ENCODE peak calls at places on chromosomes 11 and 22, in nine cellular contexts. H, R, W, F, G, M, U, K and C are unnamed samples. For H3K9me3, the result is how much of the 10 kb centered on the place peaks cover.

GRCh38 chr11:114108501-114109205 is 49.1 kb downstream of the ZBTB16 start:
- DNase-seq in M (peak), U (no peak), F (no peak), R (no peak), H (no peak), K (no peak), G (no peak), W (no peak), C (no peak)

GRCh38 chr22:23524226-23524625 is 55.9 kb downstream of the IGLL1 start:
- DNase-seq in K (no peak), G (no peak), R (no peak), W (no peak), U (no peak), M (no peak), F (no peak), H (no peak), C (no peak)

GRCh38 chr11:75413864-75414263 is 14.5 kb downstream of the RPS3 start:
- DNase-seq in W (no peak), K (no peak), G (no peak), U (no peak), M (no peak), R (no peak), F (no peak), H (no peak), C (no peak)

GRCh38 chr11:133827556-133827955 is 17.8 kb downstream of the SPATA19 start:
- DNase-seq in K (no peak), R (no peak), H (no peak), G (no peak), M (no peak), W (no peak), F (no peak), U (no peak), C (no peak)

GRCh38 chr22:18000441-18001039 is 23.8 kb downstream of the MICAL3 start:
- DNase-seq in R (peak), U (no peak), W (no peak), G (no peak), K (no peak), F (peak), H (peak), M (peak), C (no peak)

GRCh38 chr11:71453911-71454304 is 905 bp downstream of the NADSYN1 start:
- DNase-seq in M (no peak), W (no peak), F (no peak), U (no peak), R (no peak), K (no peak), H (no peak), G (no peak), C (no peak)

GRCh38 chr22:27726726-27727449 is 74.7 kb downstream of the MN1 start:
- DNase-seq in K (peak), F (peak), R (peak), W (no peak), U (no peak), M (peak), H (peak), G (peak), C (peak)

GRCh38 chr22:33000342-33001280 is 57.6 kb downstream of the SYN3 start:
- DNase-seq in M (peak), H (peak), W (peak), K (peak), R (peak), G (peak), F (peak), U (no peak), C (no peak)

GRCh38 chr22:31323578-31324550 is 22.3 kb downstream of the PATZ1 start:
- DNase-seq in W (no peak), R (no peak), M (no peak), K (no peak), U (no peak), H (no peak), G (no peak), F (no peak), C (no peak)

DNA sequence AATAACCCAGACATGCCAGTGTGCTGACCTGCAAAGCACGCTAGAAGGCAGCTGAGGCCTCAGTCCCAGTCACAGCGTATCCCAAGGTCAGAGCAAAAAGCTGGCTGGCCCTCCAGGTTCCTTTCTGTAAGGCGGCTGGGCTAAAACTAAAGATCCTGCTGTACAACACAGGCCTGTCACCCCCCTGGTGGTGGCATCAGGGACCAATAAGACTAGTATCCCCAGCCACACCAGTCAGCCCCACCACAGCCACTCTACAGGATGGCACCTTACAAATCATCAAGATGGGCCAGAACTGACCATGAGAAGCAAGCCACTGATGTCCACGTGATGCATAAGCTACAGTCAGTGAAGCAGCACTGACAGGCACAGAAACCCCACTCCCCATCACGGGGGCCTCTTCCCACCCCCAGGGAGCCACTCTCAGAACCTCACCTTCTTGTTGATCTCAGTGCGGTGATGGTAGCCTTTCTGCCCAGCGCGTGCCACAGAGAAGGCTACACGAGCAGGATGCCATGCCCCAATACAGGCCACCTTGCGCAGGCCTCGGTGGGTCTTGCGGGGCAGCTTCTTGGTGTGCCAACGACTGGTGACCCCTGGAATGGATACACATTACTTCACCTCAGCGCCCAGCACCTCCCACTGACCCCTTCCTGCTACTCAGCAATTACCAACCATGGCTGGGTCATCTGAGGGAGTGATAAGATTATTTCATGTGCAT is 5.0 kb downstream of the RPL3 start:
- DNase-seq in W (no peak), R (no peak), M (no peak), K (no peak), U (no peak), H (no peak), F (no peak), G (no peak), C (no peak)
- TF ChIP-seq POLR2A in W (no peak), R (no peak), M (no peak), K (peak), U (no peak), H (no peak), F (no peak), G (no peak), C (no peak)

DNA sequence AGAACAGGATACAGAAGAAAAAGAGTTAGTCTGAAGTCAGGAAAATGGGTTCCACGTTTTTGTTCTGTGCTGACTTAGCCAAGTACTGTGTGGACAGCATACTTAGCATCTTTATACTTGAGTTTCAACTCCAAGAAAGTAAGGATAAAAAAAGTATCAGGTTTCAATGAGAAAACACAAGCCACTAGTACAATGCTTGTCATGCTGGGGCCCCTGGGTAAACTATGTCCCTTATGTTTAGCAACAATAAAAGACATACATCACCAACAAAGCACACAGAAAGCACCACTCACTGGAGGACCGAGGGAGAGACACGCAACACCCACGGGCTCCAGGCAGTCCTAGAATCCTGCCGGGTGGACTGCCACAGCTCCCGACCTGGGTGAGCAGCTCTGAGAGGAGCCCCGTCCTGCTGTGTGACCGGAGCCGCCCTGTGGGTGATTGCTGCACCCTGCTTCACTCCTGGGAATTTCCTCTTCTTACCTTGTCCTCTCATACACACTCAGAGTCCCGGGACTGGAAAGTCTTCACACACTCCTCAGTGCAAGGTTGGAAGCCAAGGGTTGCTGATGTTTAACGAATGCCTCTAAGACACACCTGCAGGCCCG is 890.5 kb downstream of the BRD1 start:
- DNase-seq in W (no peak), F (no peak), H (no peak), G (no peak), R (no peak), M (peak), K (no peak), U (no peak), C (no peak)
- H3K9me3 ChIP-seq in W (under half), F (under half), H (under half), G (under half), R (under half), M (under half), K (under half), U (under half), C (under half)

GRCh38 chr11:15146271-15147003 is 31.7 kb downstream of the INSC start:
- DNase-seq in G (no peak), K (peak), H (peak), U (no peak), M (no peak), W (no peak), F (no peak), R (no peak), C (no peak)

GRCh38 chr11:15145151-15145550 is 30.4 kb downstream of the INSC start:
- DNase-seq in F (no peak), G (no peak), R (no peak), M (no peak), H (no peak), W (no peak), K (no peak), U (no peak), C (no peak)

GRCh38 chr11:15143855-15144254 is 29.1 kb downstream of the INSC start:
- DNase-seq in M (no peak), G (no peak), H (no peak), R (no peak), W (no peak), U (no peak), K (no peak), F (no peak), C (no peak)

GRCh38 chr11:15148181-15148580 is 33.5 kb downstream of the INSC start:
- DNase-seq in F (no peak), M (no peak), G (no peak), H (peak), W (no peak), K (peak), R (no peak), U (no peak), C (no peak)

DNA sequence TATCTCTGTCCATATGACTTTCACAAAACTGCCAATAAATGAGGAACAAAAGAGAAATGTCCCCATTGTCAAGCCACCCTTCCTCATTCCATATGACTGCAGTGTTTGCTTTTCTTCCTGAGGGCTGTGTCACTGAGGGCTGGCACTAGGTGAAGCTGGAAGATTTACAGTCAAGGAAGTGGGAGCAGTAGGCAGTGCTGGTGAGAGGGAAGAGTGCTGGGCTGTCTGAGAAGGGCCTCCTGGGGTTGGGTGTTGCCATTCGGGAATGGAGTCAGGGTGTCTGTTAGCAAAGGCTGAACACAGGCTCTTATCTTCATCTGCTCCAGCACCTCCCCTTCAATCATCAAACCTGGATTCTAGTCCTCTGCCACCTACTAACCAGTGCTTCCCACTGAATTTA is 30.9 kb downstream of the INSC start:
- DNase-seq in M (no peak), H (no peak), R (no peak), F (no peak), U (no peak), W (no peak), G (no peak), K (no peak), C (no peak)
- H3K4me3 ChIP-seq in M (no peak), H (no peak), R (no peak), F (no peak), U (no peak), W (no peak), G (no peak), K (no peak), C (no peak)

DNA sequence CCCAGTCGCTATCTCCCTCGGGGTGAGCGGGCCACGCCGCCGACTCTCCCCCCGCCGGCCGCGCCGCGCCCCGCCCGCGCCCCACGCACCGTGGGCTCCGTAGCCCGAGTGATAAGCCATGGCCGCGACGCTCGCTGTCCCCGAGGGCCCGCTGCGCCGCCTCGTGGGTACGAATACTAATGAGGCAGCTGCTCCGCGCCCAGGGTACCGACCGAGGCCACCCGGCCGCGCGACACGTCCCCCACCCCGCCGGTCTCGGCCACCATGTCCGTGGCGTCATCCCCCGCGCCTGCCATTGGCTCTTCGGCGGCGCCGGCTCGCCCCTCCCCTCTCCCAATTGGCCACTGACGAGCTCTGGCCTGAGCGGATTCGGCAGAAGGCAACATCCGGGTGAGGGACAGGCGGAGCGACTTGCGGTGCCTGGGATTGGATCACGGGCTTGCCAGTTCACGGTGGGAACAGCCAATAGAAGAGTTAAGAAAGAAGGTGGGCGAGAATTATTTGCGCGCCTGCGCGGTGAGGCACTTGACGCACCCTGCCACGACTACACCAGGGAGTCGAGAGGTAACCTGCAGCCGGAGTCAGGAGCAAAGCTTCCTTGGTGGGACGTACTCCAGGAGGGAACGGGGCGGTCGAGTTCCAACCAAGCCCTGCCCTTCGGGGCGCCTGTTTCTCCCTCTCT is at the start of gene YIF1A:
- DNase-seq in U (peak), R (peak), K (peak), M (peak), W (peak), F (peak), G (peak), H (peak), C (peak)
- TF ChIP-seq POLR2A in U (peak), R (peak), K (peak), M (peak), W (peak), F (peak), G (peak), H (no peak), C (peak)

DNA sequence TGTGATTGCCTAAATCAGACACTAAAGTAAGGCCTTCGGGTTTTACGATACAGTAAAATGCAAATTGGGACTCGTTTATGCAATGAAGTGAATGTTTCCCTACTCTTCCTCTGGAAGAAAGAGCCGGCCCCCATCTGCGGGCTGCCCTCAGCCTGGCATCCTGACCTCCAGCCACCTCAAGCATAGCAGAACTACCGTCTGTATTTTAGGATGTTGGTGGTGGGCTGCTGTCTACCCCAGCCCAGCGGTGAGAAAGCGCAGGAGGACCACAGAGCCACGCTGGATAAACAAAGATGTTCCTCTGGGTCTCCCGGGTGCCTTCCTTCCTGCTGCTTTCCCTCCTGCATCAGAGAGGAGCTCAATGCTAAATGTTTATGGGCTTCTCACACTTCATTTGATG is 287.6 kb downstream of the BRD1 start:
- DNase-seq in K (no peak), W (no peak), G (no peak), F (no peak), R (no peak), H (no peak), U (no peak), M (peak), C (no peak)
- H3K9me3 ChIP-seq in K (half or more), W (under half), G (under half), F (under half), R (under half), H (under half), U (under half), M (under half), C (under half)

GRCh38 chr11:10564030-10564429 is 4.4 kb downstream of the LYVE1 start:
- DNase-seq in H (no peak), W (no peak), K (no peak), U (no peak), G (no peak), M (no peak), R (no peak), F (no peak), C (no peak)

GRCh38 chr11:10567466-10567865 is 999 bp downstream of the LYVE1 start:
- DNase-seq in G (no peak), H (no peak), M (no peak), K (no peak), W (no peak), U (no peak), F (no peak), R (no peak), C (no peak)

GRCh38 chr11:10564692-10565318 is 3.7 kb downstream of the LYVE1 start:
- DNase-seq in U (no peak), K (no peak), G (no peak), M (no peak), W (no peak), H (no peak), R (no peak), F (no peak), C (no peak)

GRCh38 chr11:10566257-10566956 is 2.1 kb downstream of the LYVE1 start:
- DNase-seq in H (no peak), R (no peak), K (no peak), G (no peak), W (no peak), F (no peak), M (no peak), U (no peak), C (no peak)

GRCh38 chr11:10565493-10565892 is 3.0 kb downstream of the LYVE1 start:
- DNase-seq in F (no peak), G (no peak), K (no peak), W (no peak), H (no peak), R (no peak), U (no peak), M (no peak), C (no peak)
- H3K4me3 ChIP-seq in F (no peak), G (no peak), K (no peak), W (no peak), H (no peak), R (no peak), U (no peak), M (peak), C (no peak)

GRCh38 chr11:67615455-67616430 is 9.0 kb downstream of the NDUFV1 start:
- DNase-seq in F (peak), H (peak), M (no peak), R (no peak), K (no peak), U (no peak), G (no peak), W (no peak), C (no peak)
- TF ChIP-seq POLR2A in F (no peak), H (no peak), M (no peak), R (no peak), K (no peak), U (no peak), G (no peak), W (no peak), C (no peak)

DNA sequence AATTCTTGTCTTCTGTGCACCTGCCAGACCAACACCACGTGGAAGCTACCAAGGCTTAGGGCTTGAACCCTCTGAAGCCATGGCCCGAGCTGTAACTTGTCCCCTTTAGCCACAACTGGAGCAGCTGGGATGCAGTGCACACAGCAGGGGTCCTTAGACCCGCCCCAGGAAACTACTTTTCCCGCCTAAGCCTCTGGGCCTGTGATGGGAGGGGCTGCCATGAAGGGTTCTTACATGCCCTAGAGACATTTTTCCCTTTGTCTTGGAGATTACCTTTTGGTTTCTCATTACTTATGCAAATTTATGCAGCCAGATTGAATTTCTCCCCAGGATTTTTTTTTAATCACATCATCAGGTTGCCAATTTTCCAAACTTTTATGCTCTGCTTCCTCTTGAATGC is 9.7 kb downstream of the PATE3 start:
- DNase-seq in K (no peak), U (no peak), G (no peak), R (no peak), H (no peak), W (no peak), M (no peak), F (no peak), C (no peak)
- H3K9me3 ChIP-seq in K (under half), U (half or more), G (half or more), R (under half), H (under half), W (under half), M (under half), F (under half), C (under half)

DNA sequence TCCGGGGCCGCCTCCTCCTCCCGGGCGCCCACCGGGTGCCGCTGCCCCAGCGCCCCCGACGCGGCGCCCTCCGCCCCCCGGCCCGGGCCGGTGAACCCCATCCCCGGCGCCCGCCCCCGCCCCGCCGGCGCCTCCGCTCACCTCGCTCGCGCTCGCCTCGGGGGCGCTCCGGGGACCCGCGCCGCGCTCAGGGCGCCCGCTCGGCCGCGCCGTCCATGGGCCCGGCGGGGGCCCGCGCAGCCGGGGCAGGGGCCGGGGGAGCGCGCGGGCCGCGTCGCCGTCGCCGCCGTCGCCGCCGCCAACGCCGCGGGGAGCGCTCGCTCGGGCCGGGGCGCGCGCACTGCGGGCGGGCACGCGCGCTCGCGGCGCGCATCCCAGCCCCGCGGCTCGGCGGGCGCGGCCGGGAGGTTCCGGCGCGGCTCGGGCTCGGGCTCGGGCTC is 291 bp downstream of the DUSP8 start:
- DNase-seq in F (no peak), W (no peak), H (no peak), U (no peak), K (no peak), M (no peak), R (no peak), G (no peak), C (no peak)
- H3K4me3 ChIP-seq in F (peak), W (peak), H (no peak), U (peak), K (peak), M (peak), R (peak), G (peak), C (peak)

GRCh38 chr11:112226062-112226921 is at the start of gene PTS:
- DNase-seq in M (peak), U (peak), K (peak), F (peak), G (peak), H (peak), R (peak), W (peak), C (peak)
- TF ChIP-seq POLR2A in M (peak), U (peak), K (peak), F (peak), G (no peak), H (peak), R (peak), W (peak), C (peak)